ENCODE peak calls at places on chromosomes 13 and 19, in seven cellular contexts. Z, Y, V, H, L, C and M are unnamed samples. For H3K9me3 and H3K4me1, the result is how much of the 10 kb centered on the place peaks cover.

GRCh38 chr13:36858285-36858684 is 39.3 kb downstream of the RFXAP start:
- DNase-seq in L (peak), Z (peak), C (peak), Y (no peak), V (peak), H (peak), M (no peak)

GRCh38 chr13:107422421-107422820 is 792.9 kb downstream of the LIG4 start:
- DNase-seq in Z (no peak), C (no peak), Y (no peak), L (no peak), V (no peak), H (no peak), M (no peak)

GRCh38 chr19:54133957-54134590 is 3.5 kb upstream of the CNOT3 start:
- DNase-seq in V (no peak), L (no peak), C (no peak), Z (no peak), Y (no peak), H (no peak), M (no peak)

GRCh38 chr13:107301724-107302374 is 733.9 kb upstream of the ARGLU1 start:
- DNase-seq in Z (peak), H (no peak), L (no peak), C (no peak), V (no peak), Y (no peak), M (no peak)

GRCh38 chr13:80297094-80297493 is 43.8 kb downstream of the SPRY2 start:
- DNase-seq in H (no peak), L (no peak), V (no peak), Z (no peak), Y (no peak), C (no peak), M (no peak)

GRCh38 chr19:54905411-54905810 is 537 bp upstream of the NCR1 start:
- DNase-seq in C (no peak), V (no peak), Y (no peak), L (no peak), Z (no peak), H (no peak), M (no peak)

GRCh38 chr13:67150608-67151007 is 79.5 kb downstream of the PCDH9 start:
- DNase-seq in Z (no peak), V (no peak), H (no peak), C (no peak), Y (no peak), L (no peak), M (no peak)

GRCh38 chr19:54630784-54631183 is 500 bp downstream of the LILRB1 start:
- DNase-seq in C (no peak), L (no peak), V (no peak), Y (no peak), Z (no peak), H (no peak), M (no peak)

GRCh38 chr19:23799321-23799720 is 40.6 kb upstream of the ZNF681 start:
- DNase-seq in C (peak), L (no peak), Z (no peak), V (no peak), Y (no peak), H (no peak), M (no peak)

GRCh38 chr13:112341446-112341845 is 34.7 kb upstream of the SPACA7 start:
- DNase-seq in V (no peak), H (no peak), Z (no peak), L (no peak), C (no peak), Y (no peak), M (no peak)

GRCh38 chr13:109840201-109840892 is 54.0 kb upstream of the IRS2 start:
- DNase-seq in L (no peak), C (no peak), Z (peak), H (peak), Y (peak), V (no peak), M (peak)

GRCh38 chr13:40490086-40490723 is 176.2 kb downstream of the FOXO1 start:
- DNase-seq in Y (no peak), H (no peak), Z (no peak), L (no peak), V (no peak), C (no peak), M (peak)

GRCh38 chr19:19053508-19054314 is 10.1 kb upstream of the SLC25A42 start:
- DNase-seq in H (no peak), L (peak), Z (peak), V (peak), C (peak), Y (no peak), M (no peak)

GRCh38 chr13:70812481-70812880 is 704.2 kb upstream of the KLHL1 start:
- DNase-seq in C (no peak), H (peak), Z (peak), V (no peak), Y (no peak), L (no peak), M (no peak)

GRCh38 chr19:55585658-55586339 is 5.2 kb upstream of the ZNF579 start:
- DNase-seq in Y (no peak), L (no peak), Z (no peak), C (peak), H (peak), V (peak), M (peak)

GRCh38 chr13:22173605-22174004 is 502.7 kb downstream of the FGF9 start:
- DNase-seq in Z (peak), V (no peak), C (no peak), L (no peak), Y (no peak), H (peak), M (no peak)

GRCh38 chr13:30576528-30576927 is 41.2 kb upstream of the USPL1 start:
- DNase-seq in L (no peak), Y (no peak), H (peak), C (no peak), V (no peak), Z (peak), M (peak)

GRCh38 chr13:35695411-35695810 is 218.9 kb upstream of the MAB21L1 start:
- DNase-seq in H (no peak), L (no peak), Z (no peak), Y (no peak), C (no peak), V (no peak), M (no peak)

GRCh38 chr19:54364775-54365257 is at the start of gene LAIR1:
- DNase-seq in Y (no peak), H (no peak), V (no peak), Z (no peak), C (peak), L (no peak), M (no peak)

GRCh38 chr13:87355451-87355850 is 315.7 kb upstream of the SLITRK5 start:
- DNase-seq in H (peak), Z (no peak), V (no peak), Y (no peak), L (no peak), C (no peak), M (no peak)

GRCh38 chr13:46179576-46180368 is 2.2 kb downstream of the LCP1 start:
- DNase-seq in H (no peak), Z (no peak), C (peak), V (no peak), Y (no peak), L (no peak), M (no peak)

GRCh38 chr19:38039966-38040365 is 133.0 kb downstream of the SIPA1L3 start:
- DNase-seq in H (peak), L (peak), V (peak), C (no peak), Z (peak), Y (no peak), M (no peak)

GRCh38 chr19:52599241-52599640 is 29.2 kb downstream of the ZNF701 start:
- DNase-seq in C (no peak), Z (no peak), L (no peak), V (no peak), Y (no peak), H (no peak), M (no peak)

GRCh38 chr13:28046981-28047380 is 53.4 kb downstream of the FLT3 start:
- DNase-seq in V (no peak), H (peak), Y (no peak), L (no peak), Z (no peak), C (no peak), M (no peak)

GRCh38 chr19:50933640-50934039 is 19.2 kb downstream of the KLK5 start:
- DNase-seq in L (no peak), Y (peak), Z (peak), C (no peak), V (peak), H (peak), M (peak)

GRCh38 chr19:16208064-16208759 is 10.5 kb downstream of the AP1M1 start:
- DNase-seq in L (no peak), C (no peak), Z (no peak), V (peak), Y (no peak), H (no peak), M (no peak)

GRCh38 chr13:58855283-58855682 is 1223.7 kb downstream of the PCDH17 start:
- DNase-seq in L (no peak), C (no peak), V (no peak), H (peak), Y (no peak), Z (peak), M (no peak)

GRCh38 chr19:53102186-53102585 is 1.0 kb downstream of the ZNF160 start:
- DNase-seq in H (no peak), Z (peak), V (no peak), Y (no peak), L (no peak), C (no peak), M (no peak)

GRCh38 chr19:5567360-5567970 is at the start of gene TINCR:
- DNase-seq in Y (no peak), L (no peak), H (no peak), Z (no peak), C (no peak), V (peak), M (no peak)

GRCh38 chr19:34118879-34119748 is 53.2 kb upstream of the LSM14A start:
- DNase-seq in H (no peak), L (no peak), V (no peak), Z (no peak), Y (no peak), C (no peak), M (no peak)

GRCh38 chr13:23986619-23987018 is 89.3 kb upstream of the C1QTNF9B start:
- DNase-seq in H (peak), Y (no peak), C (no peak), L (no peak), V (peak), Z (no peak), M (no peak)

GRCh38 chr13:100594255-100594654 is 5.7 kb upstream of the GGACT start:
- DNase-seq in V (no peak), H (no peak), Z (no peak), C (no peak), Y (no peak), L (no peak), M (no peak)
- H3K4me2 ChIP-seq in V (no peak), H (no peak), Z (no peak), C (no peak), Y (no peak), L (no peak), M (no peak)

DNA sequence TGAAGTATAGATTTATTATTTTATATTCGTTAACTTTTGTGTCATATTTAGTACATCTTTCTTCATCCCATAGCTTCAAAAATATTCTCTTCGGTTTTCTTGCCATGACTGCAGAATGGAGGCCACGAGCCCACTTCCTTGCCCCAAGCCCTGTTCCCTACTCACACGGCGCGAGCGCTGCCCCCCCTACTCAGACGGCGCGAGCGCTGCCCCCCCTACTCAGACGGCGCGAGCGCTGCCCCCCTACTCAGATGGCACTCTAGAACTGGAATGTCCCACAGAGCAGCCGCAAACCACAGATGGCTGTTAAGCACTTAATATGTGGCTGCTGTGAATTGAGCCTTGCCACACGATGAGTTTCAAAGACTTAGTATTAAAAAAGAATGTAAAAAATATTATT is 102.2 kb upstream of the PEG3 start:
- DNase-seq in C (peak), Y (no peak), Z (no peak), L (no peak), V (no peak), H (no peak), M (no peak)
- H3K9me3 ChIP-seq in C (under half), Y (under half), Z (under half), L (half or more), V (under half), H (under half), M (under half)

GRCh38 chr13:99298056-99298455 is 9.1 kb downstream of the GPR183 start:
- DNase-seq in C (no peak), Y (no peak), V (no peak), H (no peak), L (no peak), Z (no peak), M (no peak)
- H3K4me1 ChIP-seq in C (under half), Y (under half), V (under half), H (under half), L (under half), Z (under half), M (under half)

DNA sequence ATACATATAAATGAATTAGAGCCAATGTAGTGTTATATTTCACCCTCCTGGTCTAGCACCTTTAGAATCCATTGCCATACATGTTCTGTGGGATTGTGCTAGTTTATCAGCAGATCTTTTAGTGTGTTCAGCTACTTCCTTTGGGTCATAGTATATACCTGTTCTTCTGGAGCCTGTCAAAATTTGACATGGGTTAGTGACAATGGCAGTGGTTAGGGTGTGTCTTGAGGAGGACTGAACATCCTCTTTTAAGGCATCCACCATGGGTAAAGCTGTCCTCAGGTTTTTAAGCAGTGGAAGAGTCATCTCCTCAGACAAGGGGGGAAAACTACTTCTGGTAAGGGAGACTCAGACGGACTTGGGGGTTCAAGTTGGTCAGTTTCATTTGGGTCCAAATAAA is 29.4 kb downstream of the DNAJC3 start:
- DNase-seq in L (no peak), Y (no peak), Z (no peak), C (no peak), H (no peak), V (no peak), M (no peak)
- H3K4me2 ChIP-seq in L (no peak), Y (no peak), Z (no peak), C (no peak), H (no peak), V (no peak), M (no peak)

DNA sequence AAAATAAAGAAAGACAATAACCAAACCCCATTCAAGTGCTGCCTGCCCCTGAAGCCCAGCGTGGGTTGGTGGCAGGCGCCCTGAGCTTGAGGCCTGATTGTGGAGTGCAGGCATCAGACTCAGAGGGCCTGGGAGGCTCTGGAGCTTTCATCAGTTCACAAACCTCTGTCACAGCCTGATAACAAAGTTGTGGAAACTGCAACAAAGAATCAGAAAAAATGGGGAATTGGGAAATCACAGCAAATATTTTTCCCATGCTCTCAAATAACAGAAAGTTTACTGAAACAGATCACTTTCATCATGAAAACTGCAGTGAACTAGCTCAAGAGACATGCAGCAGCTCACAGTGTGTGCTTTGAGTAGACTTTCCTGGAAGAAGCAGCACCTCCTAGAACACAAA is 793.6 kb downstream of the UQCRFS1 start:
- DNase-seq in Y (no peak), L (no peak), C (no peak), H (no peak), V (no peak), Z (no peak), M (no peak)
- H3K9me3 ChIP-seq in Y (under half), L (under half), C (under half), H (under half), V (under half), Z (under half), M (under half)